ENCODE peak calls at places on chromosomes 3 and 15, in ten cellular contexts. One of them, this sample, is unnamed. For H3K27me3, the result is how much of the 10 kb centered on the place peaks cover.

GRCh38 chr3:37974121-37974927 is 16.3 kb upstream of the VILL start:
- DNase-seq in GM23338: peak
- DNase-seq in upper lobe of right lung: peak
- DNase-seq in GM23248: peak
- DNase-seq in stomach: peak
- DNase-seq in heart right ventricle: peak
- DNase-seq in H7: peak
- DNase-seq in Peyer's patch: peak
- DNase-seq in mesendoderm: peak
- DNase-seq in sigmoid colon: no peak
- DNase-seq in this sample: peak

GRCh38 chr15:51334011-51334426 is 4.4 kb downstream of the CYP19A1 start:
- DNase-seq in GM23338: no peak
- DNase-seq in upper lobe of right lung: no peak
- DNase-seq in GM23248: no peak
- DNase-seq in stomach: no peak
- DNase-seq in heart right ventricle: no peak
- DNase-seq in H7: no peak
- DNase-seq in Peyer's patch: no peak
- DNase-seq in mesendoderm: no peak
- DNase-seq in sigmoid colon: no peak
- DNase-seq in this sample: no peak

GRCh38 chr3:159266779-159267178 is 464.9 kb downstream of the MFSD1 start:
- DNase-seq in GM23338: peak
- DNase-seq in upper lobe of right lung: no peak
- DNase-seq in GM23248: peak
- DNase-seq in stomach: no peak
- DNase-seq in heart right ventricle: no peak
- DNase-seq in H7: peak
- DNase-seq in Peyer's patch: no peak
- DNase-seq in mesendoderm: peak
- DNase-seq in sigmoid colon: no peak
- DNase-seq in this sample: peak

GRCh38 chr3:129812589-129812988 is 80.9 kb downstream of the TMCC1 start:
- DNase-seq in GM23338: no peak
- DNase-seq in upper lobe of right lung: no peak
- DNase-seq in GM23248: no peak
- DNase-seq in stomach: no peak
- DNase-seq in heart right ventricle: no peak
- DNase-seq in H7: no peak
- DNase-seq in Peyer's patch: no peak
- DNase-seq in mesendoderm: no peak
- DNase-seq in sigmoid colon: no peak
- DNase-seq in this sample: no peak

GRCh38 chr3:162328649-162329048 is 832.0 kb downstream of the OTOL1 start:
- DNase-seq in GM23338: no peak
- DNase-seq in upper lobe of right lung: no peak
- DNase-seq in GM23248: peak
- DNase-seq in stomach: no peak
- DNase-seq in heart right ventricle: no peak
- DNase-seq in H7: no peak
- DNase-seq in Peyer's patch: no peak
- DNase-seq in mesendoderm: no peak
- DNase-seq in sigmoid colon: no peak
- DNase-seq in this sample: no peak

GRCh38 chr3:84891851-84892250 is 66.9 kb upstream of the CADM2 start:
- DNase-seq in GM23338: no peak
- DNase-seq in upper lobe of right lung: no peak
- DNase-seq in GM23248: no peak
- DNase-seq in stomach: no peak
- DNase-seq in heart right ventricle: no peak
- DNase-seq in H7: no peak
- DNase-seq in Peyer's patch: no peak
- DNase-seq in mesendoderm: no peak
- DNase-seq in sigmoid colon: no peak
- DNase-seq in this sample: no peak

GRCh38 chr3:189148090-189148507 is 23.7 kb upstream of the TPRG1 start:
- DNase-seq in GM23338: peak
- DNase-seq in upper lobe of right lung: no peak
- DNase-seq in GM23248: peak
- DNase-seq in stomach: peak
- DNase-seq in heart right ventricle: peak
- DNase-seq in H7: peak
- DNase-seq in Peyer's patch: peak
- DNase-seq in mesendoderm: peak
- DNase-seq in sigmoid colon: peak
- DNase-seq in this sample: peak

GRCh38 chr3:56990295-56991015 is 70.0 kb upstream of the SPATA12 start:
- DNase-seq in GM23338: no peak
- DNase-seq in upper lobe of right lung: no peak
- DNase-seq in GM23248: no peak
- DNase-seq in stomach: no peak
- DNase-seq in heart right ventricle: no peak
- DNase-seq in H7: no peak
- DNase-seq in Peyer's patch: no peak
- DNase-seq in mesendoderm: no peak
- DNase-seq in sigmoid colon: no peak
- DNase-seq in this sample: no peak

GRCh38 chr3:58009026-58009748 is 965 bp downstream of the FLNB start:
- DNase-seq in GM23338: peak
- DNase-seq in upper lobe of right lung: peak
- DNase-seq in GM23248: peak
- DNase-seq in stomach: peak
- DNase-seq in heart right ventricle: no peak
- DNase-seq in H7: peak
- DNase-seq in Peyer's patch: peak
- DNase-seq in mesendoderm: peak
- DNase-seq in sigmoid colon: peak
- DNase-seq in this sample: peak

GRCh38 chr3:9322780-9323179 is 40.1 kb upstream of the THUMPD3 start:
- DNase-seq in GM23338: no peak
- DNase-seq in upper lobe of right lung: no peak
- DNase-seq in GM23248: no peak
- DNase-seq in stomach: no peak
- DNase-seq in heart right ventricle: no peak
- DNase-seq in H7: no peak
- DNase-seq in Peyer's patch: no peak
- DNase-seq in mesendoderm: no peak
- DNase-seq in sigmoid colon: no peak
- DNase-seq in this sample: no peak

GRCh38 chr3:17151598-17152373 is 267.0 kb downstream of the PLCL2 start:
- DNase-seq in GM23338: no peak
- DNase-seq in upper lobe of right lung: no peak
- DNase-seq in GM23248: no peak
- DNase-seq in stomach: peak
- DNase-seq in heart right ventricle: no peak
- DNase-seq in H7: no peak
- DNase-seq in Peyer's patch: peak
- DNase-seq in mesendoderm: no peak
- DNase-seq in sigmoid colon: no peak
- DNase-seq in this sample: no peak

GRCh38 chr15:75134748-75135147 is 66.9 kb upstream of the C15orf39 start:
- DNase-seq in GM23338: no peak
- DNase-seq in upper lobe of right lung: no peak
- DNase-seq in GM23248: no peak
- DNase-seq in stomach: no peak
- DNase-seq in heart right ventricle: no peak
- DNase-seq in H7: no peak
- DNase-seq in Peyer's patch: no peak
- DNase-seq in mesendoderm: no peak
- DNase-seq in sigmoid colon: no peak
- DNase-seq in this sample: no peak

GRCh38 chr3:115272036-115272824 is 125.1 kb upstream of the ZBTB20 start:
- DNase-seq in GM23338: peak
- DNase-seq in upper lobe of right lung: no peak
- DNase-seq in GM23248: peak
- DNase-seq in stomach: no peak
- DNase-seq in heart right ventricle: no peak
- DNase-seq in H7: peak
- DNase-seq in Peyer's patch: no peak
- DNase-seq in mesendoderm: peak
- DNase-seq in sigmoid colon: no peak
- DNase-seq in this sample: peak

DNA sequence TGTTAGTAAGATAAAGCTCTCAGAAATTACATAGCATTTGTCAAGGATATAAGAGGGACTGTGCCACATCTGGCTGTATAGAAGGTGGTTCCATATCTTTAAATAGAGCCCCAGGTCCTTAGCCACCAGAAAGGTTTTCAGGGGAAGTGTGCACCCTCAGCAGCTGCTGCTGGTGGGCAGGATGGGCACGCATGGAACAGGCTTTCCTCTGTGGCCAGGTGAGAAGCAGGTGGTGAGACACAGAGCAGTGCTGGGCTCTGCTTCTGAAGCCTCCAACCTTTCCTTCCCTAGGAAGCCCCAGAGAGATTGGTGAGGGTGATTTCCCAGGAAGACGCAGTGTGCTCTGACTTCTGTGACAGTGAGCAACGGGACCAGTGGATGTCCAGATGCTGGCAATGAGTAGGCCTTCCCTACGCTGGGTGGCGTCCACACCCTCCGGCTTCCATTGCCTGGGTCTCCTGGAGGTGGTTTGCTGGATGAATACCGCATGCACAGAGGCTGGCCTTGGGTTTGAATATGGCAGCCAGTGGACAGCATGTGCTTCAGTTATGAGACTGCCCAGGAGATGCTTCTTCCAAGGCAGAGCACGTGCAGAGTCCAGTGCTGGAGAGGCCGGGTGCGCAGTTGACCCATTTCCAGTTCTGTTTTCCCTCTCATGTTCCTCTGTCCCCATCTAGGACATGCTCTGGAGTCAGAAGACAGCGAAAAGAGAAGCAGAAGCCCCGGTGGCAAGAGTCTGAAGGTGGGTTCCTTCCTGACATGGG is 52.7 kb upstream of the POLG start:
- DNase-seq in GM23338: no peak
- DNase-seq in upper lobe of right lung: no peak
- DNase-seq in GM23248: no peak
- DNase-seq in stomach: no peak
- DNase-seq in heart right ventricle: no peak
- DNase-seq in H7: no peak
- DNase-seq in Peyer's patch: no peak
- DNase-seq in mesendoderm: no peak
- DNase-seq in sigmoid colon: no peak
- DNase-seq in this sample: no peak
- H3K27me3 ChIP-seq in GM23338: half or more
- H3K27me3 ChIP-seq in upper lobe of right lung: under half
- H3K27me3 ChIP-seq in GM23248: half or more
- H3K27me3 ChIP-seq in stomach: under half
- H3K27me3 ChIP-seq in heart right ventricle: half or more
- H3K27me3 ChIP-seq in H7: half or more
- H3K27me3 ChIP-seq in Peyer's patch: under half
- H3K27me3 ChIP-seq in mesendoderm: under half
- H3K27me3 ChIP-seq in sigmoid colon: under half
- H3K27me3 ChIP-seq in this sample: half or more

DNA sequence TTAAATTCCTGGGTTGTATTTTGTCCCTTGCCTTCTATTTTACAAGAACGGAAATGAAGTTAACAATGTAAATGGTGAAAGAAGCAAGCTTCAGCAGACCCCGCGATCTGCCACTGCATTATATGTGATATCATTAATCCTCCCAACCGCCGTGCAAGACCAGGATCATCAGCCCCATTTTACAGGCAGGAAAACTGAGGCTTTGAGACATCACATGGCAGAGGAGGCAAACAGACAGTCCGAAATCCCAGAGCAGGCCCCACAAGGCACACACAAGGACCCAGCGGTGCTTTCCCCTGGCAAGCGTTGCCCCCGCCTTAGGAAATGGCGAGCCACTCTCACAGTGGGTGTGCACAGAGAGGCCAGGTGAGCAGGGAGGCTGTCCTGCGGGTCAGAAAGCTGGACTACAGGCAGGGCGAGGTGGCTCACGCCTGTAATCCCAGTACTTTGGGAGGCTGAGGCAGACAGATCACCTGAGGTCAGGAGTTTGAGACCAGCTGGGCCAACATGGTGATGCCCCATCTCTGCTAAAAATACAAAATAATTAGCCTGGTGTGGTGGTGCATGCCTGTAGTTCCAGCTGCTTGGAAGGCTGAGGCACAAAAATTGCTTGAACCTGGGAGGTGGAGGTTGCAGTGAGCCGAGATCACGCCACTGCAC is 16.2 kb downstream of the FGD5 start:
- DNase-seq in GM23338: no peak
- DNase-seq in upper lobe of right lung: no peak
- DNase-seq in GM23248: no peak
- DNase-seq in stomach: no peak
- DNase-seq in heart right ventricle: no peak
- DNase-seq in H7: no peak
- DNase-seq in Peyer's patch: no peak
- DNase-seq in mesendoderm: no peak
- DNase-seq in sigmoid colon: peak
- DNase-seq in this sample: no peak
- H3K27me3 ChIP-seq in GM23338: under half
- H3K27me3 ChIP-seq in upper lobe of right lung: under half
- H3K27me3 ChIP-seq in GM23248: half or more
- H3K27me3 ChIP-seq in stomach: under half
- H3K27me3 ChIP-seq in heart right ventricle: under half
- H3K27me3 ChIP-seq in H7: under half
- H3K27me3 ChIP-seq in Peyer's patch: under half
- H3K27me3 ChIP-seq in mesendoderm: under half
- H3K27me3 ChIP-seq in sigmoid colon: under half
- H3K27me3 ChIP-seq in this sample: under half

DNA sequence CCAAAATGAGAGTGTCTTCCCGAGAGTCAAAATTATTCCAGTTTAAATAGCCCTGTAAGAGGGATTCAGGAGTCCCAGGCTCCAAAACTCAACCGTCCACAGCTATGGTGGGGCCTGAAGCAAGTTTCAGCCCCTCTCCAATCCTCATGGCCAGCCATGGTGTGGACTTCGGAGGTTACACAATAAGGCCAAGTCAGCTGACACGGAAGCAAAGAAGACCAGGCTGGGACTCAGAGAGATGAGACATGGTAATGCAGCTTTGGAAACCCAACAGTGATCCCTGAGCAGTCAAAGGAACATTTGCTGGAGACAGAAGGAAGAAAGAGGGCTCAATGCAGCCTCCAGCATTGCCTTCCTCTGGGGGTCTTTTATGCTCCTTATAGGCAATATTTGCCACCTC is 324.6 kb upstream of the TLE3 start:
- DNase-seq in GM23338: no peak
- DNase-seq in upper lobe of right lung: no peak
- DNase-seq in GM23248: no peak
- DNase-seq in stomach: no peak
- DNase-seq in heart right ventricle: no peak
- DNase-seq in H7: no peak
- DNase-seq in Peyer's patch: no peak
- DNase-seq in mesendoderm: no peak
- DNase-seq in sigmoid colon: no peak
- DNase-seq in this sample: no peak
- H3K27me3 ChIP-seq in GM23338: under half
- H3K27me3 ChIP-seq in upper lobe of right lung: under half
- H3K27me3 ChIP-seq in GM23248: half or more
- H3K27me3 ChIP-seq in stomach: under half
- H3K27me3 ChIP-seq in heart right ventricle: under half
- H3K27me3 ChIP-seq in H7: under half
- H3K27me3 ChIP-seq in Peyer's patch: under half
- H3K27me3 ChIP-seq in mesendoderm: under half
- H3K27me3 ChIP-seq in sigmoid colon: under half
- H3K27me3 ChIP-seq in this sample: under half

DNA sequence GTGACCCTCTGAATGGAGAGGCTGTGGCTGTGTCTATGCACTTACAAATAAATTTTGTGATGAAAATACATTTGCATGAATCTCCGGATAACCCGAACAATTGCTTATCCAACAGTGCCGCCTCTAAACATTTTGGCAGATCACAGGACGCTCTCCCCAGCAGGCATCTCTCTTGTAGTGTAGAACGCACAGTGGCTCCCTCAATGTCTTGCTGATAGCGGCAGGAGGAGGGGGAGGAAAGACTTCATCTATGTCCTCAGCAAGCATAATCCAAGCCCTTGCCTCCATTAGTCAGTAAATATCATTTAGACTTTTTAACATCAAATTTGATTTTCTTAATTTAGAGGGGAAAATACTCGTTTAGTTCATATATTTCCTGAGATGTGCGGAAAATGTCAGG is 318.1 kb upstream of the IGF1R start:
- DNase-seq in GM23338: no peak
- DNase-seq in upper lobe of right lung: no peak
- DNase-seq in GM23248: no peak
- DNase-seq in stomach: no peak
- DNase-seq in heart right ventricle: no peak
- DNase-seq in H7: peak
- DNase-seq in Peyer's patch: no peak
- DNase-seq in mesendoderm: no peak
- DNase-seq in sigmoid colon: no peak
- DNase-seq in this sample: no peak
- H3K27me3 ChIP-seq in GM23338: under half
- H3K27me3 ChIP-seq in upper lobe of right lung: under half
- H3K27me3 ChIP-seq in GM23248: under half
- H3K27me3 ChIP-seq in stomach: under half
- H3K27me3 ChIP-seq in heart right ventricle: under half
- H3K27me3 ChIP-seq in H7: under half
- H3K27me3 ChIP-seq in Peyer's patch: under half
- H3K27me3 ChIP-seq in mesendoderm: under half
- H3K27me3 ChIP-seq in sigmoid colon: under half
- H3K27me3 ChIP-seq in this sample: under half